ENCODE peak calls at places on chromosomes 3 and 15, in five cellular contexts. N is right lobe of liver; F is CD8-positive, alpha-beta T cell; G is heart right ventricle; O is PC-9. P is an unnamed sample. For H3K4me1, the result is how much of the 10 kb centered on the place peaks cover.

GRCh38 chr15:90664650-90665287 is 52.4 kb upstream of the BLM start:
- DNase-seq in N (peak), F (no peak), G (peak), O (no peak), P (peak)

GRCh38 chr15:66679657-66680108 is 22.4 kb upstream of the SMAD6 start:
- DNase-seq in N (no peak), F (no peak), G (peak), O (no peak), P (no peak)

GRCh38 chr3:27677554-27677953 is 44.6 kb downstream of the EOMES start:
- DNase-seq in N (no peak), F (no peak), G (no peak), O (peak), P (no peak)

GRCh38 chr3:141303481-141304223 is 64.7 kb upstream of the ZBTB38 start:
- DNase-seq in N (no peak), F (no peak), G (peak), O (peak), P (no peak)

GRCh38 chr15:99371180-99372103 is 120.2 kb downstream of the LRRC28 start:
- DNase-seq in N (no peak), F (no peak), G (no peak), O (no peak), P (no peak)

GRCh38 chr3:48086736-48087470 is 70.7 kb upstream of the MAP4 start:
- DNase-seq in N (no peak), F (no peak), G (no peak), O (peak), P (no peak)

GRCh38 chr3:73319179-73319769 is 257.8 kb downstream of the EBLN2 start:
- DNase-seq in N (no peak), F (no peak), G (peak), O (no peak), P (no peak)

GRCh38 chr3:11624161-11624560 is 19.6 kb downstream of the VGLL4 start:
- DNase-seq in N (no peak), F (no peak), G (no peak), O (no peak), P (no peak)

GRCh38 chr3:117892431-117892841 is 1142.2 kb downstream of the IGSF11 start:
- DNase-seq in N (no peak), F (no peak), G (no peak), O (no peak), P (no peak)

GRCh38 chr3:38649500-38650247 is at the start of gene SCN5A:
- DNase-seq in N (no peak), F (no peak), G (peak), O (no peak), P (peak)

GRCh38 chr3:48018841-48019240 is 2.6 kb upstream of the MAP4 start:
- DNase-seq in N (no peak), F (no peak), G (no peak), O (peak), P (no peak)

GRCh38 chr15:38853608-38854007 is 289.0 kb upstream of the RASGRP1 start:
- DNase-seq in N (no peak), F (no peak), G (no peak), O (no peak), P (no peak)

GRCh38 chr3:186949281-186949982 is 19.1 kb downstream of the ST6GAL1 start:
- DNase-seq in N (no peak), F (no peak), G (no peak), O (no peak), P (no peak)

GRCh38 chr3:34377961-34378360 is 579.5 kb downstream of the PDCD6IP start:
- DNase-seq in N (peak), F (no peak), G (no peak), O (no peak), P (no peak)

GRCh38 chr3:34376691-34377090 is 578.3 kb downstream of the PDCD6IP start:
- DNase-seq in N (no peak), F (no peak), G (no peak), O (no peak), P (no peak)

DNA sequence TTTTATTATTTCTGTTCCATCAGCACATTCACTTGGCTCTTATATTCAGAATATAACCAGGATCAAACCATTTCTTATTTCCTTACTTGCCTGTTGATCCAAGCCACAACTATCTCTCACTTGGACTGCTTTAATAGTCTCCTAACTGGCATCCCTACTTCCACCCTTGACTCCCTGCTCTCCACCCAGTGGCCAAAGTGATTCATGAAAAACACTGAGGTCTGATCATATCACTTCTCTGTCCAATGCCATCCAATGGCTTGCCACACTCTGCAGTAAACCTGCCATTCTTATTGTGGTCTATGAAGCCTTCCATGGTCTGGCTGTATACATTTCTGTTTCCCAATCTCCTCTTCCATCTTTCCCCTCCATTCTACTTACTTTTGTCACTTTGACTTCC is 576.1 kb downstream of the PDCD6IP start:
- DNase-seq in N (no peak), F (no peak), G (no peak), O (no peak), P (no peak)
- TF ChIP-seq CTCF in N (no peak), F (no peak), G (no peak), O (no peak), P (no peak)

GRCh38 chr3:134338201-134338512 is 36.1 kb downstream of the AMOTL2 start:
- DNase-seq in N (no peak), F (no peak), G (no peak), O (no peak), P (no peak)
- H3K4me1 ChIP-seq in N (under half), F (under half), G (under half), O (half or more), P (half or more)

GRCh38 chr3:173733029-173733652 is 335.6 kb downstream of the NLGN1 start:
- DNase-seq in N (no peak), F (no peak), G (no peak), O (no peak), P (no peak)
- TF ChIP-seq CTCF in N (peak), F (no peak), G (peak), O (peak), P (no peak)

GRCh38 chr3:184677344-184678316 is 34.2 kb downstream of the MAGEF1 start:
- DNase-seq in N (no peak), F (no peak), G (no peak), O (no peak), P (no peak)

GRCh38 chr3:184679056-184679502 is 32.8 kb downstream of the MAGEF1 start:
- DNase-seq in N (no peak), F (no peak), G (peak), O (no peak), P (no peak)

GRCh38 chr3:184674626-184675025 is 37.2 kb downstream of the MAGEF1 start:
- DNase-seq in N (no peak), F (no peak), G (no peak), O (no peak), P (no peak)

GRCh38 chr3:184678317-184679055 is 33.4 kb downstream of the MAGEF1 start:
- DNase-seq in N (no peak), F (no peak), G (no peak), O (no peak), P (no peak)

GRCh38 chr3:184676927-184677326 is 34.9 kb downstream of the MAGEF1 start:
- DNase-seq in N (no peak), F (no peak), G (no peak), O (no peak), P (no peak)
- H3K4me1 ChIP-seq in N (under half), F (under half), G (under half), O (under half), P (under half)

GRCh38 chr3:70108072-70108471 is 108.5 kb downstream of the SAMMSON start:
- DNase-seq in N (no peak), F (no peak), G (no peak), O (no peak), P (peak)
- TF ChIP-seq CTCF in N (peak), F (peak), G (no peak), O (peak), P (peak)